ENCODE peak calls at places on chromosomes 16 and 17, in seven cellular contexts. E, U, S, W, K, N and G are unnamed samples.

GRCh38 chr17:71302721-71303549 is 817.9 kb upstream of the SOX9 start:
- DNase-seq in E (no peak), U (no peak), S (no peak), W (no peak), K (no peak), N (no peak), G (no peak)

GRCh38 chr17:77884019-77884418 is 74.5 kb upstream of the TNRC6C start:
- DNase-seq in E (peak; percentile 90), U (peak; percentile 67), S (no peak), W (no peak), K (peak; percentile 31), N (no peak), G (no peak)

GRCh38 chr17:22490399-22490798 is 798.1 kb downstream of the KCNJ18 start:
- DNase-seq in E (no peak), U (no peak), S (no peak), W (no peak), K (no peak), N (no peak), G (no peak)

GRCh38 chr17:72407336-72408121 is 286.7 kb downstream of the SOX9 start:
- DNase-seq in E (no peak), U (no peak), S (peak; percentile 99), W (no peak), K (peak; percentile 92), N (peak; percentile 20), G (peak; percentile 50)

GRCh38 chr16:2429037-2429770 is at the start of gene CCNF:
- DNase-seq in E (peak; percentile 99), U (peak; percentile 98), S (peak; percentile 93), W (peak; percentile 70), K (peak; percentile 98), N (peak; percentile 94), G (peak; percentile 98)

GRCh38 chr17:31788956-31789355 is 70.1 kb downstream of the COPRS start:
- DNase-seq in E (no peak), U (no peak), S (peak; percentile 83), W (no peak), K (no peak), N (no peak), G (no peak)

GRCh38 chr17:17130077-17130844 is 75.9 kb downstream of the PLD6 start:
- DNase-seq in E (no peak), U (peak; percentile 28), S (no peak), W (no peak), K (no peak), N (no peak), G (no peak)

GRCh38 chr17:14341866-14342265 is 41.0 kb downstream of the HS3ST3B1 start:
- DNase-seq in E (peak; percentile 39), U (no peak), S (no peak), W (no peak), K (no peak), N (no peak), G (no peak)

GRCh38 chr17:15261063-15261817 is 3.9 kb downstream of the PMP22 start:
- DNase-seq in E (peak; percentile 85), U (no peak), S (peak; percentile 57), W (no peak), K (peak; percentile 55), N (no peak), G (peak; percentile 60)

GRCh38 chr17:31581491-31581890 is 190.0 kb downstream of the RAB11FIP4 start:
- DNase-seq in E (no peak), U (no peak), S (peak; percentile 49), W (no peak), K (peak; percentile 37), N (no peak), G (no peak)

GRCh38 chr17:32386844-32387243 is 36.9 kb downstream of the ZNF207 start:
- DNase-seq in E (no peak), U (no peak), S (no peak), W (no peak), K (no peak), N (no peak), G (no peak)

GRCh38 chr17:36149296-36149820 is 27.1 kb downstream of the TBC1D3B start:
- DNase-seq in E (no peak), U (no peak), S (peak; percentile 79), W (no peak), K (peak; percentile 14), N (no peak), G (peak; percentile 30)

GRCh38 chr16:88886915-88887521 is 20.6 kb upstream of the PABPN1L start:
- DNase-seq in E (no peak), U (no peak), S (peak; percentile 59), W (no peak), K (peak; percentile 51), N (no peak), G (peak; percentile 80)

GRCh38 chr16:12009462-12009861 is 32.9 kb downstream of the SNX29 start:
- DNase-seq in E (no peak), U (no peak), S (no peak), W (no peak), K (no peak), N (no peak), G (no peak)

GRCh38 chr16:81711609-81712329 is 67.3 kb upstream of the PLCG2 start:
- DNase-seq in E (peak; percentile 57), U (no peak), S (peak; percentile 92), W (no peak), K (no peak), N (no peak), G (peak; percentile 52)

GRCh38 chr16:22278418-22278817 is 18.8 kb upstream of the POLR3E start:
- DNase-seq in E (no peak), U (no peak), S (no peak), W (no peak), K (no peak), N (no peak), G (no peak)

GRCh38 chr16:68722119-68723024 is 14.7 kb upstream of the CDH1 start:
- DNase-seq in E (no peak), U (no peak), S (no peak), W (no peak), K (no peak), N (no peak), G (no peak)

GRCh38 chr16:26524831-26525230 is 541.9 kb upstream of the C16orf82 start:
- DNase-seq in E (no peak), U (no peak), S (no peak), W (no peak), K (no peak), N (no peak), G (no peak)

GRCh38 chr17:1638624-1639300 is 6.8 kb downstream of the SCARF1 start:
- DNase-seq in E (no peak), U (peak; percentile 67), S (no peak), W (no peak), K (no peak), N (no peak), G (no peak)

GRCh38 chr16:12569061-12569460 is 234.6 kb downstream of the CPPED1 start:
- DNase-seq in E (no peak), U (no peak), S (peak; percentile 7), W (no peak), K (no peak), N (no peak), G (no peak)

GRCh38 chr16:67674851-67675578 is 8.4 kb downstream of the C16orf86 start:
- DNase-seq in E (no peak), U (peak; percentile 68), S (no peak), W (no peak), K (no peak), N (no peak), G (no peak)

DNA sequence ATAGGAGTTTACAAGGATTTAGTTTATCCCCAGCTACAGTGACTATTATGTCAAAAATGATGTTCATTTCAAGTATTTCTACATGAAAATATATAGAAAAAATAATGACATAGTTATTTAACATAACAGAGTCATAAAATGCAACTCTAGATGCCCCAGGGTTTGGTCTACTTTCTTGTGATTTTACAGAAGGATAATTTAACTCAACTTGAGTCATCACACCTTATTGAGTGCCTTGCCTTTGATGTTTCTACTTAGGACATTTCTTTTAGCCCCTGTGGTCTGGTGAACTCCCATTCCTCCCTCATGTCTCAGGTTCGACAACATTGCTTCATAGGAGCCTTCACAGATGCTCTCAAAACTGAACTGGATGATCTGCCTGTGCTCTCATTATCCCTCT is 2.0 kb downstream of the KRT20 start:
- DNase-seq in E (no peak), U (no peak), S (no peak), W (no peak), K (no peak), N (no peak), G (no peak)
- H3K4me3 ChIP-seq in E (no peak overlapping the region), U (no peak overlapping the region), S (no peak overlapping the region), W (no peak overlapping the region), K (no peak overlapping the region), N (no peak overlapping the region), G (no peak overlapping the region)

DNA sequence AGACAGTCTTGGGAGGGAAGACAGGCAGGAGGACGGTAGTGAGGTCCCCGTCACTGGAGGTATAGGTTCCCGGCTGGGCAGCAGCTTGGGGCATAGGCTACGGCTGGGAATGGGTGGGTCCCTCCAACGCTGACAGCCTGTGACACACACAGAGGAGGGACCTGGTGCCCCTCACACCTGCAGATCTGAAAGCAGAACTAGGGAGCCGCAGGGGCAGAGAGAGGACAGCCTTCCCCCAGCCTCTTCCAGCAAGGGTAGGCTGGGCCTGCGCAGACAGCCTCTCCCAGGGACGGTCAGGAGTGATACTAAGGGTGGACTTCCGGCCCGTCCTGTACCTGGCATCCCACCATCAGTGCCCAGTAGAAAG is 2.0 kb downstream of the P2RX1 start:
- DNase-seq in E (no peak), U (no peak), S (no peak), W (no peak), K (no peak), N (no peak), G (no peak)
- H3K4me3 ChIP-seq in E (no peak overlapping the region), U (peak overlapping the region; percentile 37), S (no peak overlapping the region), W (peak overlapping the region; percentile 38), K (no peak overlapping the region), N (no peak overlapping the region), G (no peak overlapping the region)

GRCh38 chr17:28616281-28616680 is 2.3 kb upstream of the RSKR start:
- DNase-seq in E (no peak), U (no peak), S (no peak), W (no peak), K (no peak), N (no peak), G (no peak)

GRCh38 chr17:28612936-28613872 is 781 bp downstream of the RSKR start:
- DNase-seq in E (peak; percentile 74), U (no peak), S (peak; percentile 24), W (no peak), K (peak; percentile 39), N (no peak), G (no peak)

GRCh38 chr17:28615260-28615940 is 1.4 kb upstream of the RSKR start:
- DNase-seq in E (no peak), U (no peak), S (no peak), W (no peak), K (no peak), N (no peak), G (no peak)

GRCh38 chr17:28612531-28612930 is 1.5 kb downstream of the RSKR start:
- DNase-seq in E (no peak), U (no peak), S (no peak), W (no peak), K (no peak), N (no peak), G (no peak)

DNA sequence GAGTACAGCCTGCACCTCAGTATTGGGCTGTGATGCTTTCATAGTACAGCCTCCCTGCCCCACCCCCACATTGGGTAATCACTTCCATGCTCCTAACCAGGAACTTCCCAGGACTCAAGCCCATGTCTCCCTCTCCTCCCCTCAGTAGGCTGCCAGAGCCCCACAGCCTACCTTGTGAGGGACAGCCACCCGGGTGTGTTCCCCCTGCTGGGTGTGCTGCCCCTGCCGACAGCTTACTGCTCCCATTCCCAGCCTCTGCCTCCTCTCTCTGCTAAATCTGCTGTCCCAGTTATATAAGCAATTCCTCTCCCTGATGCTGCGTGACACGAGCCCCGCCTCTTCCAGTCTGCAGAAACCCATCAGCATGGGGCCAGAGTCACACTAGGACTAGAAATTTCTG is at the start of gene RSKR:
- DNase-seq in E (no peak), U (no peak), S (peak; percentile 8), W (no peak), K (no peak), N (no peak), G (no peak)
- H3K4me3 ChIP-seq in E (no peak within 1 kb of the TSS), U (no peak within 1 kb of the TSS), S (no peak within 1 kb of the TSS), W (no peak within 1 kb of the TSS), K (no peak within 1 kb of the TSS), N (no peak within 1 kb of the TSS), G (no peak within 1 kb of the TSS)

GRCh38 chr16:30361180-30361579 is 6.1 kb upstream of the CD2BP2 start:
- DNase-seq in E (no peak), U (no peak), S (no peak), W (no peak), K (no peak), N (no peak), G (no peak)
- H3K4me3 ChIP-seq in E (no peak overlapping the region), U (no peak overlapping the region), S (no peak overlapping the region), W (no peak overlapping the region), K (no peak overlapping the region), N (no peak overlapping the region), G (no peak overlapping the region)